ENCODE peak calls at places on chromosomes 2 and 18, in seven cellular contexts. S is kidney, E is tibial nerve, U is GM23338, C is fibroblast of lung, L is osteoblast, W is pancreas. I is an unnamed sample.

GRCh38 chr2:39488450-39488849 is 51.4 kb upstream of the MAP4K3 start:
- DNase-seq in S (peak; percentile 63), E (no peak), U (no peak), C (peak; percentile 96), L (no peak), W (no peak), I (no peak)

GRCh38 chr2:100664756-100665101 is 101.9 kb downstream of the PDCL3 start:
- DNase-seq in S (no peak), E (no peak), U (no peak), C (no peak), L (no peak), W (no peak), I (no peak)

GRCh38 chr2:74441690-74442482 is at the start of gene RTKN:
- DNase-seq in S (peak; percentile 87), E (no peak), U (peak; percentile 92), C (no peak), L (peak; percentile 72), W (peak; percentile 91), I (peak; percentile 47)

GRCh38 chr2:217482343-217482742 is 520.5 kb downstream of the TNS1 start:
- DNase-seq in S (no peak), E (peak; percentile 55), U (no peak), C (no peak), L (no peak), W (no peak), I (no peak)

GRCh38 chr2:188599140-188599539 is 307.5 kb downstream of the GULP1 start:
- DNase-seq in S (no peak), E (no peak), U (no peak), C (no peak), L (no peak), W (no peak), I (no peak)

GRCh38 chr2:149858214-149858613 is 270.6 kb upstream of the MMADHC start:
- DNase-seq in S (no peak), E (no peak), U (no peak), C (peak; percentile 60), L (no peak), W (no peak), I (no peak)

GRCh38 chr18:23619388-23619873 is 33.1 kb upstream of the NPC1 start:
- DNase-seq in S (no peak), E (no peak), U (peak; percentile 70), C (peak; percentile 10), L (peak; percentile 83), W (peak; percentile 46), I (peak; percentile 29)

GRCh38 chr2:116109471-116109870 is 1667.0 kb downstream of the DPP10 start:
- DNase-seq in S (no peak), E (no peak), U (no peak), C (no peak), L (no peak), W (no peak), I (no peak)

GRCh38 chr18:74498712-74499629 is 2.8 kb downstream of the CNDP2 start:
- DNase-seq in S (peak; percentile 85), E (peak; percentile 25), U (no peak), C (peak; percentile 4), L (no peak), W (no peak), I (peak; percentile 35)

DNA sequence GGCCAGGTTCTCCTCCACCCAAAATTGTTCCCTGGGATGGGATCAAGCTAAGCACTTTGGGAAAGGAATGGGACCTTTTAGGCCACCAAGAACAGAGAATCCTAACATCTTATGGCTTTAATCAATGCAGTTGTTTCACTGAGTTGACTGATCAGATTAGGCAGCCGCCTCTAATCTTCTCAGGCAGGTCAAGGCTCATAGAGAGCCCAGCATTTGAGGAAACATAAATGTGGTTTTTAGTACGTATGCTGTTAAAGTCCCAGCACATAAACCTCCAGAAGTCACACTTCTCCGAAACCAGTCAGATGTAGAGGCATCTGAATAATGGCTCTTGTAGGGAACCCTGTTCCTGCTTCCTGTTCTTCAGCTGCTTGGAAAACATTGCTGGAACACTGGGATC is 99.5 kb upstream of the RMDN2 start:
- DNase-seq in S (no peak), E (no peak), U (no peak), C (no peak), L (no peak), W (no peak), I (no peak)
- H3K4me1 ChIP-seq in S (no peaks in the 10 kb centered on the region), E (peaks cover 30% of the 10 kb centered on the region), U (no peaks in the 10 kb centered on the region), C (peaks cover 20% of the 10 kb centered on the region), L (peaks cover 44% of the 10 kb centered on the region), W (no peaks in the 10 kb centered on the region), I (peaks cover 23% of the 10 kb centered on the region)

DNA sequence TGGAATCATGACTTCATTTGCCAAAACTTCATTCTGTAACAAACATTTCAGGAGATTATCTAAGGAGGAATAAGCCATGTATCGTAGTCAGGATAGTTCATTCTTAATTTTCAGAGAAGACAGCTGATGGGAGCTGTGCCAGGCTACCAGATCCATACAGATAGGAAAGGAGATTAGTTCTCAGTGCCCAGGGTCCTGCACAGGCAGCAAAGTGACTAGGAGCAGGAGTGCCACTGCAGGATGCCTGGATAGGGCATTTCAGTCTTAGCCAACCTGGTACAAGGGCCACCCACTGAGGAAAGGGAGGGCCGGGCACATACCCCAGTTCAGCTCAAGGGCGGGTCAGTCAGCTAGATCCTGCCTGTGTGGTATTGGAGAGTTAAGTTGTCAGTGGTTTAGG is 6.7 kb upstream of the OSR1 start:
- DNase-seq in S (no peak), E (no peak), U (no peak), C (no peak), L (no peak), W (no peak), I (no peak)
- H3K4me3 ChIP-seq in S (no peak overlapping the region), E (no peak overlapping the region), U (no peak overlapping the region), C (no peak overlapping the region), L (no peak overlapping the region), W (no peak overlapping the region), I (no peak overlapping the region)

GRCh38 chr18:9950289-9951016 is 36.6 kb downstream of the VAPA start:
- DNase-seq in S (no peak), E (no peak), U (no peak), C (peak; percentile 65), L (no peak), W (no peak), I (no peak)
- H3K36me3 ChIP-seq in S (peaks cover 5% of the 10 kb centered on the region), E (peaks cover 66% of the 10 kb centered on the region), U (peaks cover 12% of the 10 kb centered on the region), C (peaks cover 7% of the 10 kb centered on the region), L (peaks cover 72% of the 10 kb centered on the region), W (peaks cover 6% of the 10 kb centered on the region), I (peaks cover 8% of the 10 kb centered on the region)

GRCh38 chr18:50312296-50313030 is 25.0 kb upstream of the CXXC1 start:
- DNase-seq in S (no peak), E (no peak), U (no peak), C (no peak), L (no peak), W (no peak), I (no peak)
- H3K4me1 ChIP-seq in S (peaks cover 6% of the 10 kb centered on the region), E (peaks cover 11% of the 10 kb centered on the region), U (no peaks in the 10 kb centered on the region), C (peaks cover 3% of the 10 kb centered on the region), L (peaks cover 9% of the 10 kb centered on the region), W (peaks cover 6% of the 10 kb centered on the region), I (no peaks in the 10 kb centered on the region)

DNA sequence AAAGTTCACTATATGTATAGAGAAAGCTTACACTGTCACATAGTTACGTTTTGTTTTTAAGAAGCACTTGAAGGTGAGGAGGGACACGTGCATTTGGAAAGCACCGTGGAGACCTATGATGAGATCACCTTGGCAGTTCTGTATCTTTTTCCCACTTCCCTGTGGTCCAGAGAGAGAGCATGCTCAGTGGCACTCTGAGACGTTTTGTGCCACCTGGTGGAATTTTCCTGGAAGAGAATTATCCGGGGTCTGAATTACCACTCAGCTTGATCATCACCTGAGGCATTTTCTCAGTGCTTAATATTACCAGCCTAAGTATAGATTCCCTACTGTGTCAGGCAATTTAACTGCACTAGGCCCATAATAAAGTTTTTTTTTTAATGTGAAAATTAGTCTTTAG is 469.4 kb upstream of the SMIM21 start:
- DNase-seq in S (no peak), E (no peak), U (peak; percentile 28), C (no peak), L (no peak), W (no peak), I (no peak)
- H3K4me3 ChIP-seq in S (no peak overlapping the region), E (no peak overlapping the region), U (no peak overlapping the region), C (no peak overlapping the region), L (no peak overlapping the region), W (no peak overlapping the region), I (no peak overlapping the region)

GRCh38 chr2:62277688-62278087 is 81.8 kb downstream of the B3GNT2 start:
- DNase-seq in S (no peak), E (no peak), U (peak; percentile 22), C (no peak), L (no peak), W (no peak), I (no peak)
- H3K36me3 ChIP-seq in S (no peaks in the 10 kb centered on the region), E (no peaks in the 10 kb centered on the region), U (peaks cover 6% of the 10 kb centered on the region), C (no peaks in the 10 kb centered on the region), L (no peaks in the 10 kb centered on the region), W (no peaks in the 10 kb centered on the region), I (no peaks in the 10 kb centered on the region)

I was measured in psoas muscle.